ENCODE peak calls at places on chromosomes 3 and 15, in seven cellular contexts. L is head of caudate nucleus; K is A549; V is HS-5; F is NCI-H510A treated with DMSO at 0.1 percent for 48 hours; H is activated CD4-positive, alpha-beta T cell treated with anti-CD3 and anti-CD28 coated beads, Interleukin-2, amount 10 ng/mL, durations not matched to agents 7 days and 5 days; Q is natural killer cell. J is an unnamed sample.

GRCh38 chr3:186259612-186260383 is 102.2 kb downstream of the DGKG start:
- DNase-seq in F (peak; percentile 80), V (peak; percentile 78), K (peak; percentile 72), L (peak; percentile 57), Q (peak; percentile 44), H (peak; percentile 56), J (peak; percentile 57)

GRCh38 chr15:49290204-49290603 is 120.2 kb downstream of the GALK2 start:
- DNase-seq in K (no peak), Q (no peak), V (no peak), F (no peak), L (no peak), H (no peak), J (no peak)

GRCh38 chr15:30063829-30064559 is 18.8 kb upstream of the GOLGA8J start:
- DNase-seq in H (no peak), L (no peak), Q (no peak), K (no peak), F (no peak), V (no peak), J (no peak)

GRCh38 chr3:191362524-191363090 is 32.3 kb upstream of the UTS2B start:
- DNase-seq in L (no peak), F (no peak), Q (no peak), V (no peak), K (no peak), H (no peak), J (no peak)

GRCh38 chr15:83207622-83208356 is at the start of gene HDGFL3:
- DNase-seq in Q (peak; percentile 39), H (peak; percentile 37), L (peak; percentile 65), V (no peak), F (no peak), K (peak; percentile 74), J (no peak)

GRCh38 chr15:66103293-66103590 is 150.3 kb downstream of the MEGF11 start:
- DNase-seq in H (no peak), L (no peak), V (no peak), Q (no peak), K (no peak), F (no peak), J (no peak)

GRCh38 chr3:15815696-15816095 is 17.9 kb upstream of the ANKRD28 start:
- DNase-seq in K (peak; percentile 78), L (no peak), H (no peak), Q (no peak), V (no peak), F (peak; percentile 7), J (peak; percentile 30)

GRCh38 chr15:39888809-39889208 is 31.3 kb downstream of the GPR176 start:
- DNase-seq in L (no peak), Q (no peak), F (no peak), V (no peak), K (no peak), H (no peak), J (peak; percentile 15)

GRCh38 chr15:77347197-77347596 is 72.7 kb downstream of the PEAK1 start:
- DNase-seq in F (no peak), Q (no peak), L (no peak), V (no peak), K (no peak), H (no peak), J (no peak)

GRCh38 chr3:35778201-35778600 is 138.9 kb downstream of the ARPP21 start:
- DNase-seq in V (no peak), F (no peak), H (no peak), K (no peak), Q (no peak), L (no peak), J (no peak)

GRCh38 chr3:90035643-90036042 is 928.2 kb downstream of the EPHA3 start:
- DNase-seq in H (no peak), L (no peak), V (no peak), K (no peak), F (no peak), Q (no peak), J (no peak)

GRCh38 chr3:28859897-28860296 is 421.0 kb upstream of the RBMS3 start:
- DNase-seq in F (no peak), Q (no peak), L (no peak), V (no peak), H (no peak), K (no peak), J (no peak)

GRCh38 chr3:5731100-5731499 is 543.6 kb downstream of the EDEM1 start:
- DNase-seq in F (no peak), H (no peak), V (no peak), L (no peak), K (peak; percentile 4), Q (no peak), J (no peak)

GRCh38 chr3:66577804-66578203 is 77.0 kb upstream of the LRIG1 start:
- DNase-seq in K (no peak), L (no peak), F (peak; percentile 19), V (no peak), H (no peak), Q (no peak), J (no peak)

GRCh38 chr3:127673191-127674098 is 693 bp downstream of the ABTB1 start:
- DNase-seq in K (peak; percentile 49), H (peak; percentile 68), V (no peak), L (peak; percentile 17), F (peak; percentile 3), Q (peak; percentile 50), J (no peak)

GRCh38 chr3:27310693-27311092 is 58.5 kb downstream of the NEK10 start:
- DNase-seq in H (no peak), V (no peak), L (no peak), F (no peak), Q (no peak), K (no peak), J (no peak)

GRCh38 chr3:122219242-122219872 is 35.9 kb downstream of the CASR start:
- DNase-seq in F (no peak), K (no peak), Q (no peak), L (no peak), V (no peak), H (no peak), J (no peak)

J was measured in HepG2.